ENCODE peak calls at places on chromosomes 12 and 14, in six cellular contexts. X is IMR-90, S is mesendoderm, Z is H9, O is mesenchymal stem cell, F is H1. U is an unnamed sample.

GRCh38 chr14:96911499-96912130 is 114.4 kb downstream of the VRK1 start:
- DNase-seq in X (no peak), Z (no peak), F (no peak), S (no peak), O (no peak), U (no peak)

GRCh38 chr14:39015360-39015961 is 87.6 kb downstream of the SEC23A start:
- DNase-seq in S (peak; percentile 54), O (peak; percentile 66), Z (no peak), F (no peak), X (peak; percentile 59), U (no peak)

GRCh38 chr14:104284107-104284592 is 145.8 kb downstream of the KIF26A start:
- DNase-seq in F (no peak), O (no peak), Z (peak; percentile 24), S (no peak), X (no peak), U (no peak)

GRCh38 chr12:99455350-99456037 is 192.1 kb upstream of the GARIN6 start:
- DNase-seq in X (no peak), Z (peak; percentile 66), F (peak; percentile 23), O (peak; percentile 62), S (peak; percentile 93), U (no peak)

GRCh38 chr12:18752280-18752920 is 14.5 kb downstream of the CAPZA3 start:
- DNase-seq in S (peak; percentile 99), O (peak; percentile 95), F (peak; percentile 7), Z (peak; percentile 73), X (peak; percentile 95), U (no peak)

GRCh38 chr12:56425188-56425587 is 24.0 kb downstream of the TIMELESS start:
- DNase-seq in S (no peak), F (no peak), Z (no peak), X (no peak), O (no peak), U (no peak)

GRCh38 chr12:90102957-90103652 is 394.5 kb upstream of the ATP2B1 start:
- DNase-seq in O (peak; percentile 59), S (peak; percentile 56), X (peak; percentile 53), F (no peak), Z (no peak), U (no peak)

GRCh38 chr14:55255979-55256378 is 15.2 kb upstream of the FBXO34 start:
- DNase-seq in F (no peak), O (no peak), X (no peak), Z (no peak), S (no peak), U (no peak)

GRCh38 chr14:105249175-105250007 is 1.1 kb downstream of the BTBD6 start:
- DNase-seq in O (peak; percentile 51), Z (peak; percentile 31), F (no peak), S (peak; percentile 27), X (peak; percentile 26), U (peak; percentile 9)

GRCh38 chr14:94713115-94713514 is 56.8 kb downstream of the GSC start:
- DNase-seq in X (no peak), Z (no peak), O (no peak), S (no peak), F (no peak), U (no peak)

GRCh38 chr14:93960108-93960475 is 16.3 kb downstream of the ASB2 start:
- DNase-seq in Z (no peak), O (no peak), S (no peak), F (no peak), X (peak; percentile 4), U (no peak)

GRCh38 chr14:53956427-53957201 is at the start of gene BMP4:
- DNase-seq in O (peak; percentile 85), F (peak; percentile 81), S (peak; percentile 96), X (peak; percentile 30), Z (peak; percentile 95), U (no peak)

GRCh38 chr12:121866331-121866730 is 7.7 kb upstream of the HPD start:
- DNase-seq in X (peak; percentile 35), F (no peak), O (no peak), Z (no peak), S (no peak), U (no peak)

GRCh38 chr12:113852695-113853490 is 113.2 kb downstream of the RBM19 start:
- DNase-seq in Z (no peak), O (no peak), S (no peak), X (no peak), F (no peak), U (no peak)

GRCh38 chr12:106459124-106459523 is 101.6 kb downstream of the POLR3B start:
- DNase-seq in X (no peak), O (no peak), S (no peak), Z (no peak), F (no peak), U (no peak)

GRCh38 chr12:22625671-22626251 is 790 bp downstream of the ETNK1 start:
- DNase-seq in O (peak; percentile 61), S (peak; percentile 81), X (peak; percentile 29), Z (peak; percentile 67), F (no peak), U (peak; percentile 61)

GRCh38 chr12:50234347-50234746 is 49.0 kb downstream of the LIMA1 start:
- DNase-seq in X (no peak), O (no peak), S (peak; percentile 63), Z (peak; percentile 55), F (no peak), U (no peak)

GRCh38 chr12:88471641-88472040 is 108.6 kb downstream of the KITLG start:
- DNase-seq in O (peak; percentile 35), F (no peak), S (no peak), X (peak; percentile 77), Z (no peak), U (peak; percentile 63)

GRCh38 chr12:108853426-108853825 is 4.0 kb downstream of the SSH1 start:
- DNase-seq in Z (no peak), F (no peak), O (no peak), X (no peak), S (no peak), U (no peak)

GRCh38 chr12:7130791-7131501 is 775 bp downstream of the CLSTN3 start:
- DNase-seq in X (peak; percentile 52), Z (peak; percentile 89), O (peak; percentile 46), F (no peak), S (peak; percentile 79), U (no peak)

GRCh38 chr14:53670701-53671100 is 285.9 kb downstream of the BMP4 start:
- DNase-seq in X (peak; percentile 89), S (no peak), O (peak; percentile 92), F (no peak), Z (no peak), U (no peak)

GRCh38 chr14:31208546-31209424 is 1.2 kb upstream of the HECTD1 start:
- DNase-seq in Z (no peak), S (no peak), X (no peak), O (no peak), F (no peak), U (no peak)

GRCh38 chr12:96237465-96238077 is 43.4 kb downstream of the ELK3 start:
- DNase-seq in S (no peak), X (peak; percentile 97), Z (no peak), F (no peak), O (peak; percentile 94), U (no peak)

GRCh38 chr12:43675048-43675904 is 83.3 kb downstream of the PUS7L start:
- DNase-seq in O (no peak), Z (peak; percentile 52), F (no peak), X (no peak), S (peak; percentile 83), U (no peak)

GRCh38 chr12:43669373-43669772 is 89.2 kb downstream of the PUS7L start:
- DNase-seq in O (no peak), S (peak; percentile 18), X (no peak), Z (no peak), F (no peak), U (no peak)
- H2BK15ac ChIP-seq in O (no peak overlapping the region), S (no peak overlapping the region), X (no peak overlapping the region), Z (no peak overlapping the region), F (no peak overlapping the region), U (no peak overlapping the region)

GRCh38 chr14:85276829-85277228 is 253.1 kb upstream of the FLRT2 start:
- DNase-seq in X (no peak), S (no peak), O (no peak), Z (no peak), F (no peak), U (no peak)

GRCh38 chr14:85273099-85273677 is 256.8 kb upstream of the FLRT2 start:
- DNase-seq in F (no peak), O (no peak), X (no peak), Z (no peak), S (no peak), U (no peak)

GRCh38 chr14:85279407-85279806 is 250.5 kb upstream of the FLRT2 start:
- DNase-seq in F (no peak), O (no peak), S (no peak), Z (no peak), X (no peak), U (no peak)

DNA sequence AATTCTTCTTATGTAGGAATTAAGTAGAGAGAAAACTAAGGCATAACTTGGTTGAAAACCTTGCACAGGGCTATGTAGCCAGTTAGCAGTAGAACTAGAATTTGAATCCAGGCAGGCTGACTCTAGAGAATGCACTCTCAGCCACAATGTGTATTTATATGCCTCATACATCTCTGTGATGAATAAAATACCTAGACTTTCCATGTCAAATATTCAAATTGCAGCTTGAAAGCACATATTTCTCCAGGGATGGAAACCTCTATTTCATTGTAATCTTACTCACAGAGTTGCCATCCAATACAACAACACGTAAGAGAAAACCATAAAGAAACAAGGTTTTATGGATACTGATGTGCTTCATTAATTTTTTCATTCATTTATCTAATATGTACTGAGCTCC is 256.0 kb upstream of the FLRT2 start:
- DNase-seq in F (no peak), S (no peak), Z (no peak), X (no peak), O (no peak), U (no peak)
- H2BK15ac ChIP-seq in F (no peak overlapping the region), S (no peak overlapping the region), Z (no peak overlapping the region), X (no peak overlapping the region), O (no peak overlapping the region), U (no peak overlapping the region)

DNA sequence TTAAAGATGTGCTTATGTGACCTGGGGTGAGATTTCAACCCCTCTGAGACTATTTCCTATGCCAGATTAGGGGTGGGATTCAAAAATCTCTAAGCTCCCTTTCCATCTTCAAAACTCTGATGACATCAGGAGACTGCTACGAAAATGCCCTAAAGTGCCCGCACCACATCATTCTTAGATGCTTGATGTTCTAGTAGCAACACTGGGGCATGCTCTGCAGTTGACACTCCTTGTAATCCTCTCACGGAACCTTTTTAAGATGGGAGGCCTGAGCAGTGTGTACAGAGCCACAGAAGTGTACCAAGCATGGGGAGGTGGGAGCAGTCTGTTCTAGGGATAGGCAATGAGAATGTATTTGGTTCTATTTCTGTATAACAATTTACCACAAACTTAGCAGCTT is 12.2 kb downstream of the FOS start:
- DNase-seq in Z (no peak), S (no peak), O (no peak), X (no peak), F (no peak), U (no peak)
- H2BK15ac ChIP-seq in Z (no peak overlapping the region), S (no peak overlapping the region), O (no peak overlapping the region), X (no peak overlapping the region), F (no peak overlapping the region), U (no peak overlapping the region)

GRCh38 chr12:66598081-66598480 is 80.8 kb downstream of the GRIP1 start:
- DNase-seq in Z (no peak), F (no peak), X (no peak), O (no peak), S (no peak), U (no peak)

GRCh38 chr12:66594688-66595087 is 84.2 kb downstream of the GRIP1 start:
- DNase-seq in S (no peak), O (no peak), X (no peak), F (no peak), Z (no peak), U (no peak)

GRCh38 chr12:66590276-66590675 is 88.6 kb downstream of the GRIP1 start:
- DNase-seq in S (no peak), F (no peak), O (no peak), Z (no peak), X (no peak), U (no peak)

GRCh38 chr12:66600805-66601392 is 78.0 kb downstream of the GRIP1 start:
- DNase-seq in O (no peak), X (no peak), F (no peak), Z (no peak), S (no peak), U (no peak)

GRCh38 chr12:66596189-66596588 is 82.7 kb downstream of the GRIP1 start:
- DNase-seq in S (no peak), O (no peak), F (no peak), X (peak; percentile 7), Z (no peak), U (no peak)
- H2BK15ac ChIP-seq in S (no peak overlapping the region), O (no peak overlapping the region), F (no peak overlapping the region), X (no peak overlapping the region), Z (no peak overlapping the region), U (no peak overlapping the region)